ENCODE peak calls at places on chromosomes 5 and 9, in nine cellular contexts. J is GM23338, C is MM.1S, Y is OCI-LY7, P is SK-N-SH, B is hepatocyte, I is HCT116, N is PC-3, R is neural progenitor cell. K is an unnamed sample. For H3K4me1, the result is how much of the 10 kb centered on the place peaks cover.

GRCh38 chr5:138508958-138509357 is 34.1 kb downstream of the ETF1 start:
- DNase-seq in J (no peak), C (no peak), Y (no peak), P (no peak), B (no peak), I (no peak), N (no peak), R (peak), K (peak)

GRCh38 chr5:60439552-60439951 is 260.4 kb downstream of the DEPDC1B start:
- DNase-seq in J (no peak), C (no peak), Y (no peak), P (no peak), B (no peak), I (no peak), N (no peak), R (no peak), K (no peak)

GRCh38 chr9:106862946-106863740 is at the start of gene ZNF462:
- DNase-seq in J (peak), C (peak), Y (peak), P (peak), B (peak), I (no peak), N (peak), R (peak), K (peak)

GRCh38 chr9:17744786-17745185 is 165.9 kb downstream of the SH3GL2 start:
- DNase-seq in J (peak), C (no peak), Y (no peak), P (no peak), B (peak), I (no peak), N (peak), R (peak), K (peak)

GRCh38 chr5:151615431-151615830 is 24.3 kb upstream of the FAT2 start:
- DNase-seq in J (no peak), C (no peak), Y (no peak), P (no peak), B (peak), I (no peak), N (peak), R (no peak), K (no peak)

GRCh38 chr5:21164425-21164824 is 1176.4 kb upstream of the CDH18 start:
- DNase-seq in J (no peak), C (no peak), Y (no peak), P (no peak), B (no peak), I (no peak), N (no peak), R (no peak), K (no peak)

GRCh38 chr5:142548739-142549275 is 137.1 kb downstream of the FGF1 start:
- DNase-seq in J (peak), C (peak), Y (peak), P (peak), B (peak), I (peak), N (peak), R (peak), K (peak)

GRCh38 chr5:73120222-73121108 is at the start of gene TMEM171:
- DNase-seq in J (peak), C (no peak), Y (no peak), P (peak), B (peak), I (peak), N (peak), R (peak), K (peak)

GRCh38 chr5:172731286-172732073 is 39.5 kb downstream of the DUSP1 start:
- DNase-seq in J (no peak), C (no peak), Y (no peak), P (no peak), B (peak), I (peak), N (peak), R (no peak), K (peak)

GRCh38 chr5:39083968-39084367 is 9.8 kb upstream of the RICTOR start:
- DNase-seq in J (no peak), C (no peak), Y (no peak), P (no peak), B (no peak), I (no peak), N (no peak), R (no peak), K (no peak)

GRCh38 chr5:175824621-175825020 is 46.8 kb upstream of the CPLX2 start:
- DNase-seq in J (no peak), C (no peak), Y (no peak), P (no peak), B (no peak), I (no peak), N (no peak), R (peak), K (no peak)

GRCh38 chr9:112249277-112249676 is 74.2 kb upstream of the SUSD1 start:
- DNase-seq in J (no peak), C (peak), Y (no peak), P (no peak), B (no peak), I (no peak), N (peak), R (no peak), K (peak)

GRCh38 chr9:437066-438015 is 222.7 kb downstream of the DOCK8 start:
- DNase-seq in J (no peak), C (no peak), Y (no peak), P (no peak), B (peak), I (no peak), N (no peak), R (no peak), K (peak)

GRCh38 chr5:142168365-142168764 is 59.8 kb downstream of the NDFIP1 start:
- DNase-seq in J (no peak), C (no peak), Y (no peak), P (no peak), B (no peak), I (no peak), N (no peak), R (no peak), K (no peak)

GRCh38 chr9:85182381-85182780 is 512.9 kb downstream of the NTRK2 start:
- DNase-seq in J (no peak), C (no peak), Y (no peak), P (no peak), B (no peak), I (no peak), N (no peak), R (no peak), K (no peak)

GRCh38 chr9:89330513-89330912 is 12.2 kb downstream of the SECISBP2 start:
- DNase-seq in J (no peak), C (no peak), Y (no peak), P (peak), B (no peak), I (no peak), N (no peak), R (no peak), K (no peak)

GRCh38 chr5:54905942-54906537 is 79.4 kb downstream of the ESM1 start:
- DNase-seq in J (peak), C (peak), Y (peak), P (peak), B (peak), I (peak), N (peak), R (peak), K (peak)

GRCh38 chr5:116529615-116530014 is 45.0 kb downstream of the SEMA6A start:
- DNase-seq in J (no peak), C (no peak), Y (no peak), P (no peak), B (no peak), I (no peak), N (no peak), R (no peak), K (no peak)

GRCh38 chr5:111017731-111018130 is 53.8 kb upstream of the TSLP start:
- DNase-seq in J (no peak), C (no peak), Y (no peak), P (no peak), B (no peak), I (no peak), N (peak), R (no peak), K (peak)

GRCh38 chr5:19891658-19892057 is 96.3 kb downstream of the CDH18 start:
- DNase-seq in J (no peak), C (no peak), Y (no peak), P (no peak), B (no peak), I (no peak), N (peak), R (no peak), K (peak)

GRCh38 chr9:108168451-108168850 is 678.9 kb upstream of the KLF4 start:
- DNase-seq in J (no peak), C (no peak), Y (no peak), P (no peak), B (no peak), I (no peak), N (no peak), R (no peak), K (peak)

GRCh38 chr9:79572891-79573696 is 1.3 kb downstream of the TLE4 start:
- DNase-seq in J (peak), C (peak), Y (peak), P (peak), B (peak), I (no peak), N (no peak), R (peak), K (peak)

GRCh38 chr9:129412814-129413536 is 207.9 kb downstream of the C9orf50 start:
- DNase-seq in J (peak), C (peak), Y (no peak), P (peak), B (peak), I (no peak), N (peak), R (peak), K (peak)

GRCh38 chr9:137316012-137316981 is 14.2 kb upstream of the NRARP start:
- DNase-seq in J (peak), C (no peak), Y (peak), P (peak), B (peak), I (no peak), N (peak), R (peak), K (peak)
- TF ChIP-seq EZH2phosphoT487 in J (no peak), C (no peak), Y (no peak), P (no peak), B (no peak), I (no peak), N (no peak), R (no peak), K (no peak)

GRCh38 chr5:127002390-127002789 is 28.0 kb downstream of the MARCHF3 start:
- DNase-seq in J (no peak), C (no peak), Y (no peak), P (peak), B (no peak), I (no peak), N (no peak), R (no peak), K (peak)

GRCh38 chr5:127003798-127004495 is 26.4 kb downstream of the MARCHF3 start:
- DNase-seq in J (no peak), C (no peak), Y (no peak), P (no peak), B (no peak), I (no peak), N (no peak), R (no peak), K (no peak)

GRCh38 chr5:126998895-126999570 is 31.3 kb downstream of the MARCHF3 start:
- DNase-seq in J (no peak), C (no peak), Y (no peak), P (no peak), B (no peak), I (no peak), N (no peak), R (no peak), K (no peak)

GRCh38 chr5:127004721-127005120 is 25.6 kb downstream of the MARCHF3 start:
- DNase-seq in J (no peak), C (no peak), Y (no peak), P (no peak), B (no peak), I (no peak), N (no peak), R (no peak), K (no peak)

DNA sequence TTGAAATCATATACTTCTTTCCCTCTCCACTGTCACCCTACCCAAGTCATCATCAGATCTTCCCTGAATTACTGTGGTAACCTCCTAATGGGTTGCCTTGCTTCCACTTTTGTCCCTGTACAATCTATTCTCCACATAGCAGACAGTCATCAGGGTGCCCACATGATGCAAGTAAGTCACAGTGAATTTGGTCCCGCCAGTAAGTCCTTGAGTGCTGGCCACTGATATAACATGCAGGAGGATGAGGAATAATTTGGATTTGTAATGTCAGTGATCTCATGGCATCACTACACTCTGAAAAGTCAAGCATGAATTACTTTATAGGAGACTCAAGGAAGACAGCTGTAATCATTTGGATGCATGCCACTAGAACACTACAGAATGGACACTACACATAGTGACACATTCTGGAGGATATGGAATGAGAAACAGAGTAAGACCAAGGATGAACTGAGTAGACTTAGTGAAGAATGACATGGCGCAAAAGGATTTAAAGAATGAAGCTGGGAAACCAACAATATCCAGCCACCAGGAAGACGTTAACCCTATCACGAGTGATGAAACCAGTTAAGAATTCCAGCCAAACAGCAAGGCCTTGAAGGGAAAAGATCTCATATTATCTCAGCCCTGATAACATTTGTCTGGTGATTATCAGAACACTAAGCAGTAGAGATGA is 28.6 kb downstream of the MARCHF3 start:
- DNase-seq in J (no peak), C (no peak), Y (no peak), P (no peak), B (peak), I (no peak), N (peak), R (no peak), K (peak)
- H3K4me1 ChIP-seq in J (under half), C (under half), Y (under half), P (under half), B (under half), I (under half), N (under half), R (under half), K (under half)

GRCh38 chr9:97064171-97064570 is 25.2 kb upstream of the CTSV start:
- DNase-seq in J (no peak), C (no peak), Y (no peak), P (no peak), B (peak), I (no peak), N (no peak), R (no peak), K (no peak)

GRCh38 chr9:97053717-97054116 is 14.8 kb upstream of the CTSV start:
- DNase-seq in J (no peak), C (no peak), Y (no peak), P (no peak), B (no peak), I (no peak), N (no peak), R (no peak), K (no peak)

GRCh38 chr9:97060796-97061195 is 21.9 kb upstream of the CTSV start:
- DNase-seq in J (no peak), C (no peak), Y (no peak), P (no peak), B (no peak), I (no peak), N (no peak), R (no peak), K (no peak)

GRCh38 chr9:97057651-97058050 is 18.7 kb upstream of the CTSV start:
- DNase-seq in J (peak), C (no peak), Y (no peak), P (no peak), B (no peak), I (no peak), N (no peak), R (no peak), K (no peak)

DNA sequence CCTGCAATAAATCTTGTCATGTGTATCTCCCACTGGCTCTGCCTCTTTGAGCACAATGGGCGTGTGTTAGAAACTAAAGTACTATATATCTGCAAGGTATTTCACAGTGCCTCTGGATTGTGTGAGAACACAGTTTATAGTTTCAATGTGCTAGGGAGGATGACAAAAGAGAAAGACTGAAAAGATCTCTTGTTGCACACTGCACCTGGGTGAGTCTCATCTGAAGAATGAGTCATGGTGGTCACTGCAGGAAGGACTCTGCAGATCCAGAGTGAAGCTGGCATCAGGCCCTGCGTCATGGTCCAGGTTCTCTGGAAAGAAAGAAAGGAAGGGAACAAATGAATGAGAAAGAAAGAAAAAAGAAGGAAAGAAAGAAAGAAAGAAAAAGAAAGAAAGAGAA is 20.7 kb upstream of the CTSV start:
- DNase-seq in J (no peak), C (no peak), Y (no peak), P (no peak), B (peak), I (peak), N (peak), R (no peak), K (peak)
- TF ChIP-seq EZH2phosphoT487 in J (no peak), C (no peak), Y (no peak), P (no peak), B (no peak), I (no peak), N (no peak), R (no peak), K (no peak)

DNA sequence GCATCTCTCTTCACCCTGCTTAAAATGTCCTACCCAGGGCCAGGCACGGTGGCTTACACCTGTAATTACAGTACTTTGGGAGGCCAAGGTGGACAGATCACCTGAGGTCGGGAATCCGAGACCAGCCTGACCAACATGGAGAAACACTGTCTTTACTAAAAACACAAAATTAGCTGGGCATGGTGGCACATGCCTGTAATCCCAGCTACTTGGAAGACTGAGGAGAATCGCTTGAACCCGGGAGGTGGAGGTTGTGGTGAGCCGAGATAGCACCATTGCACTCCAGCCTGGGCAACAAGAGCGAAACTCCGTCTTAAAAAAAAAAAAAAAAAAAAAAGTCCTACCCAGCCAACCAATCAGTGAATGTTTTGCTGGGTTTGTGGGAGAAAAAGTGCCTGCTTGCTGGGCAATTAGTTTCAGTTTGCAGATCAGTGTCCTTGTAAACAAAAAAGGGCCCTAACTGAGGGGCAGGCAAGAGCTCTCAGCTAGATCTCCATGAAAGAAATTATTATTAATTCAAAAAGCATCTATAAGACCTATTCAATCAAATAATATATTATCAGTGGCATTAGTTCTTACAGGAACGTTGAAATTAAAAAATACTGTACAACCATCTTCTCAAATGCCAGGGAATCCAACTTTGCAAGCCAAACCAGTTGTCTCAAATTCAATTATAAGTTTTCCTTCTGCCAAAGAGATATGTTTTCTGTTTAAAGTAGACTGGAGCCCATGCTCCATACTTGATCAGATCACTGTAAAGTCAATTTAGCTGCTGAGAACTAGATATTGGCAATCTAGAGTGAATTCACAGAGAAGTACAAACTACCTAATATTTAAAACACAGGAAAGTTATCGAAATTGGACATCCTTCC is 3.9 kb downstream of the MEGF9 start:
- DNase-seq in J (peak), C (peak), Y (peak), P (peak), B (no peak), I (peak), N (peak), R (peak), K (peak)
- H3K4me1 ChIP-seq in J (under half), C (under half), Y (under half), P (under half), B (under half), I (under half), N (under half), R (under half), K (under half)

GRCh38 chr5:123545506-123545905 is 33.5 kb downstream of the CSNK1G3 start:
- DNase-seq in J (peak), C (peak), Y (peak), P (no peak), B (no peak), I (no peak), N (peak), R (peak), K (peak)

GRCh38 chr5:123549256-123549904 is 37.4 kb downstream of the CSNK1G3 start:
- DNase-seq in J (no peak), C (peak), Y (peak), P (no peak), B (no peak), I (no peak), N (no peak), R (no peak), K (no peak)

GRCh38 chr5:123543438-123543837 is 31.5 kb downstream of the CSNK1G3 start:
- DNase-seq in J (no peak), C (no peak), Y (no peak), P (no peak), B (no peak), I (no peak), N (no peak), R (no peak), K (no peak)

DNA sequence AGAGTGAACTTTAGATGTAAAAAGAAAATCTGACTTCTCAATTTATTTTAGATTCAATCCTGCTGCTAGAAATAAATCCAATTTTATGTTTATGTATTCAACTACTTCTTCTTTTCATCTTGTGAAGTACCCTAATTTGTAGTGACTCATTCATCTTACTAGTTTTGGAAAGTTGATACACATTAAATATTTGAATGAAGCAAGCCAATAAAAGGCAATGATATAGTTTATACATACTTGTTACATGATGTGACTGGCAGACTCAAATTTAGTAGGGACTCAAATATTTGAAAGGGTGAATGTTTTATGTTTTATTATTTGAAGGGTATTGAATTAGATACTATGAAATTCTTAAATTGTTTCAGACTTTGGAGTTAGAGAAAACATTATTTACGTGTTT is 34.7 kb downstream of the CSNK1G3 start:
- DNase-seq in J (no peak), C (no peak), Y (no peak), P (no peak), B (no peak), I (no peak), N (peak), R (no peak), K (no peak)
- TF ChIP-seq EZH2phosphoT487 in J (no peak), C (no peak), Y (no peak), P (no peak), B (no peak), I (no peak), N (no peak), R (no peak), K (no peak)

GRCh38 chr9:113528811-113529210 is 65.3 kb downstream of the RGS3 start:
- DNase-seq in J (no peak), C (no peak), Y (no peak), P (no peak), B (no peak), I (no peak), N (no peak), R (no peak), K (no peak)
- H3K4me1 ChIP-seq in J (under half), C (under half), Y (under half), P (under half), B (under half), I (under half), N (under half), R (under half), K (under half)

K was measured in GM23248.